ENCODE peak calls at places on chromosome 1, in five cellular contexts. T, K, M, J and X are unnamed samples.

GRCh38 chr1:106439475-106439874 is 617.0 kb upstream of the PRMT6 start:
- DNase-seq in T (no peak), K (no peak), M (no peak), J (no peak), X (no peak)

GRCh38 chr1:76501136-76501535 is 366.1 kb upstream of the ST6GALNAC5 start:
- DNase-seq in T (no peak), K (no peak), M (no peak), J (no peak), X (no peak)

GRCh38 chr1:66266756-66267155 is 267.2 kb upstream of the SGIP1 start:
- DNase-seq in T (no peak), K (no peak), M (no peak), J (no peak), X (no peak)

GRCh38 chr1:20308569-20308968 is 17.9 kb downstream of the VWA5B1 start:
- DNase-seq in T (no peak), K (no peak), M (no peak), J (no peak), X (no peak)

GRCh38 chr1:34885405-34886247 is 26.1 kb upstream of the SMIM12 start:
- DNase-seq in T (no peak), K (no peak), M (no peak), J (no peak), X (no peak)

GRCh38 chr1:169250022-169250421 is 117.6 kb downstream of the NME7 start:
- DNase-seq in T (no peak), K (no peak), M (no peak), J (no peak), X (no peak)

GRCh38 chr1:91073299-91073698 is 51.5 kb upstream of the ZNF644 start:
- DNase-seq in T (no peak), K (no peak), M (no peak), J (no peak), X (no peak)

GRCh38 chr1:41315867-41316266 is 45.4 kb upstream of the FOXO6 start:
- DNase-seq in T (no peak), K (no peak), M (no peak), J (no peak), X (no peak)

GRCh38 chr1:181128592-181129497 is 40.3 kb downstream of the IER5 start:
- DNase-seq in T (no peak), K (no peak), M (no peak), J (no peak), X (no peak)